ENCODE peak calls at places on chromosomes 7 and 10, in six cellular contexts. I, D, M, C, H and Z are unnamed samples.

GRCh38 chr7:101486056-101486763 is 123.5 kb downstream of the COL26A1 start:
- DNase-seq in I (no peak), D (no peak), M (no peak), C (peak; percentile 35), H (no peak), Z (no peak)

GRCh38 chr7:69078997-69079769 is 519.1 kb upstream of the AUTS2 start:
- DNase-seq in I (no peak), D (no peak), M (no peak), C (no peak), H (peak; percentile 14), Z (peak; percentile 40)

GRCh38 chr10:119301397-119301796 is 94.0 kb downstream of the GRK5 start:
- DNase-seq in I (no peak), D (peak; percentile 84), M (no peak), C (no peak), H (no peak), Z (no peak)

GRCh38 chr7:116547347-116547746 is 22.5 kb downstream of the CAV1 start:
- DNase-seq in I (no peak), D (no peak), M (no peak), C (peak; percentile 97), H (no peak), Z (peak; percentile 28)

GRCh38 chr10:77649333-77650331 is 12.0 kb upstream of the KCNMA1 start:
- DNase-seq in I (no peak), D (peak; percentile 50), M (no peak), C (no peak), H (no peak), Z (no peak)

GRCh38 chr10:96618648-96619047 is 31.8 kb upstream of the TM9SF3 start:
- DNase-seq in I (peak; percentile 81), D (no peak), M (no peak), C (peak; percentile 44), H (peak; percentile 49), Z (peak; percentile 71)

GRCh38 chr10:60733189-60733815 is 45.0 kb upstream of the CDK1 start:
- DNase-seq in I (peak; percentile 57), D (peak; percentile 81), M (peak; percentile 39), C (peak; percentile 32), H (peak; percentile 60), Z (peak; percentile 11)

GRCh38 chr10:1150638-1150955 is 94.4 kb downstream of the WDR37 start:
- DNase-seq in I (no peak), D (no peak), M (no peak), C (no peak), H (no peak), Z (no peak)

GRCh38 chr7:141480953-141481352 is 70.3 kb upstream of the AGK start:
- DNase-seq in I (no peak), D (no peak), M (no peak), C (no peak), H (no peak), Z (no peak)

GRCh38 chr7:90552521-90552920 is 43.6 kb upstream of the CDK14 start:
- DNase-seq in I (no peak), D (no peak), M (no peak), C (peak; percentile 38), H (no peak), Z (no peak)

GRCh38 chr10:49649936-49650723 is 29.3 kb upstream of the C10orf53 start:
- DNase-seq in I (no peak), D (peak; percentile 10), M (no peak), C (no peak), H (no peak), Z (no peak)

GRCh38 chr7:157774495-157774894 is 437.7 kb downstream of the DNAJB6 start:
- DNase-seq in I (no peak), D (no peak), M (no peak), C (no peak), H (no peak), Z (no peak)

GRCh38 chr10:8060010-8060703 is 5.7 kb downstream of the GATA3 start:
- DNase-seq in I (no peak), D (peak; percentile 72), M (no peak), C (peak; percentile 27), H (no peak), Z (peak; percentile 23)

GRCh38 chr7:127905491-127906330 is 125.5 kb downstream of the LRRC4 start:
- DNase-seq in I (no peak), D (no peak), M (no peak), C (peak; percentile 69), H (no peak), Z (peak; percentile 17)

GRCh38 chr10:78434886-78435285 is 401.2 kb downstream of the RPS24 start:
- DNase-seq in I (no peak), D (no peak), M (no peak), C (no peak), H (no peak), Z (no peak)

GRCh38 chr10:93309062-93309461 is 173.1 kb downstream of the MYOF start:
- DNase-seq in I (no peak), D (no peak), M (no peak), C (peak; percentile 56), H (no peak), Z (peak; percentile 28)

GRCh38 chr7:106367018-106367420 is 82.2 kb upstream of the NAMPT start:
- DNase-seq in I (no peak), D (no peak), M (no peak), C (peak; percentile 58), H (no peak), Z (no peak)

GRCh38 chr7:13042605-13043236 is 355.3 kb downstream of the ARL4A start:
- DNase-seq in I (no peak), D (no peak), M (peak; percentile 56), C (peak; percentile 47), H (no peak), Z (peak; percentile 5)

GRCh38 chr7:39650676-39651075 is 27.3 kb downstream of the RALA start:
- DNase-seq in I (no peak), D (no peak), M (no peak), C (peak; percentile 95), H (no peak), Z (peak; percentile 85)

GRCh38 chr7:80082214-80082613 is 52.4 kb upstream of the GNAI1 start:
- DNase-seq in I (no peak), D (no peak), M (no peak), C (no peak), H (no peak), Z (no peak)

GRCh38 chr10:61047788-61048560 is 104.0 kb upstream of the RHOBTB1 start:
- DNase-seq in I (no peak), D (no peak), M (no peak), C (no peak), H (no peak), Z (peak; percentile 30)

GRCh38 chr7:137975223-137975622 is 26.7 kb downstream of the CREB3L2 start:
- DNase-seq in I (no peak), D (no peak), M (no peak), C (peak; percentile 92), H (no peak), Z (no peak)

GRCh38 chr7:37247881-37248280 is 200.8 kb downstream of the ELMO1 start:
- DNase-seq in I (no peak), D (no peak), M (no peak), C (peak; percentile 38), H (no peak), Z (peak; percentile 41)

GRCh38 chr10:26574783-26575182 is 122.7 kb upstream of the PDSS1 start:
- DNase-seq in I (no peak), D (peak; percentile 41), M (no peak), C (no peak), H (no peak), Z (no peak)

GRCh38 chr7:15751191-15751701 is 64.8 kb upstream of the MEOX2 start:
- DNase-seq in I (no peak), D (no peak), M (no peak), C (peak; percentile 62), H (no peak), Z (no peak)

DNA sequence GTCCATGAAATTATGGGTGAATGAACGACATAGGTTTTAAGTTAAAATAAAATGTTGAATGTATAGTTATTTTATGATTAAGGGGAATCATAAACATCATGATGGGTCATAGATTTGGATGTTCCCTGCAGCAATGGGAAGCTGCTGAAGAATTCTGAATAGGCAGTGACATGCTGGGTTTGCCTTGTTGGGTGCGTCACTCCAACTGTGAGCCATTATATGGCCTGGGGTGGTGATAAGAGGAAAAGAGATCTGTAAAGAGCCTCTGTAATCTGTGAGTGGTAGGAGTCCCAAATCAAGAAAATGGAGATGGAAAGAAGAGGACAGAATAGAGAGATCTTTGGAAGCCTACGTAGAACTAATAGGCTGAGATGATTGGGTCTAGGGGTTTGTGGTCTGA is 58.1 kb upstream of the GPR26 start:
- DNase-seq in I (no peak), D (no peak), M (no peak), C (no peak), H (no peak), Z (no peak)
- H3K4me3 ChIP-seq in I (no peak overlapping the region), D (no peak overlapping the region), M (no peak overlapping the region), C (no peak overlapping the region), H (no peak overlapping the region), Z (no peak overlapping the region)

DNA sequence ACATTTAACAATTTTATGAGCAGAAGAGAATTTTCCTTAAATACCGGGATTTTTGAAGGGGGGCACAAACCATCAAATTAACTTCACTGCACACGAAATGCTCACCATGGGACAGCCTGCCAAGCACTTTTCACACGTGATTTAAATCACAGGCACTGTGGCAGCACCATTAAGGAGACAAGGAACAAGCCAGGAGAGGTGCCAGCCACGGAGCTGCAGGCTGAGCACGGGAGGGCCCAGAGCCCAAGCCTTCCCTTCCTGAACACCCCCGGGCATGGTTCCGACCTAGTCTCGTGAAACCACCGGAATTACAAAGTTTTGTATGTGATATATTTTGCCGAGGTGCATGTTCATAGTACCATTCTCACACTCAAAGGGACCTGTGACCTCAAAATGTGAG is 13.4 kb downstream of the PITRM1 start:
- DNase-seq in I (no peak), D (no peak), M (no peak), C (no peak), H (no peak), Z (no peak)
- H3K36me3 ChIP-seq in I (peaks cover 34% of the 10 kb centered on the region), D (peaks cover 84% of the 10 kb centered on the region), M (peaks cover 55% of the 10 kb centered on the region), C (peaks cover 84% of the 10 kb centered on the region), H (peaks cover 5% of the 10 kb centered on the region), Z (peaks cover 82% of the 10 kb centered on the region)

DNA sequence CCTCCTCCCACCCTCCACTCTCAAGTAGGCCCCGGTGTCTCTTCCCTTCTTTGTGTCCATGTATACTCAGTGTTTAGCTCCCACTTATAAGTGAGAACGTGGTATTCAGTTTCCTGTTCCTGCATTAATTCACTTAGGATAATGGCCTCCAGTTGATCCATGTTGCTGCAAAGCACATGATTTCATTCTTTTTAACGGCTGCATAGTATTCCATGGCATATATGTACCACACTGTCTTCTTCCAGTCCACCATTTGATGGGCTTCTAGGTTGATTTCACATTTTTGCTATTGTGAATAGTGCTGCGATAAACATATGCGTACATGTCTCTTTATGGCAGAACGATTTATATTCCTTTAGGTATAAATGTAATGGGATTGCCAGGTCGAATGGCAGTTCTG is 51.0 kb downstream of the FAM171A1 start:
- DNase-seq in I (no peak), D (no peak), M (no peak), C (no peak), H (no peak), Z (no peak)
- H3K9me3 ChIP-seq in I (no peaks in the 10 kb centered on the region), D (no peaks in the 10 kb centered on the region), M (no peaks in the 10 kb centered on the region), C (no peaks in the 10 kb centered on the region), H (no peaks in the 10 kb centered on the region), Z (no peaks in the 10 kb centered on the region)

DNA sequence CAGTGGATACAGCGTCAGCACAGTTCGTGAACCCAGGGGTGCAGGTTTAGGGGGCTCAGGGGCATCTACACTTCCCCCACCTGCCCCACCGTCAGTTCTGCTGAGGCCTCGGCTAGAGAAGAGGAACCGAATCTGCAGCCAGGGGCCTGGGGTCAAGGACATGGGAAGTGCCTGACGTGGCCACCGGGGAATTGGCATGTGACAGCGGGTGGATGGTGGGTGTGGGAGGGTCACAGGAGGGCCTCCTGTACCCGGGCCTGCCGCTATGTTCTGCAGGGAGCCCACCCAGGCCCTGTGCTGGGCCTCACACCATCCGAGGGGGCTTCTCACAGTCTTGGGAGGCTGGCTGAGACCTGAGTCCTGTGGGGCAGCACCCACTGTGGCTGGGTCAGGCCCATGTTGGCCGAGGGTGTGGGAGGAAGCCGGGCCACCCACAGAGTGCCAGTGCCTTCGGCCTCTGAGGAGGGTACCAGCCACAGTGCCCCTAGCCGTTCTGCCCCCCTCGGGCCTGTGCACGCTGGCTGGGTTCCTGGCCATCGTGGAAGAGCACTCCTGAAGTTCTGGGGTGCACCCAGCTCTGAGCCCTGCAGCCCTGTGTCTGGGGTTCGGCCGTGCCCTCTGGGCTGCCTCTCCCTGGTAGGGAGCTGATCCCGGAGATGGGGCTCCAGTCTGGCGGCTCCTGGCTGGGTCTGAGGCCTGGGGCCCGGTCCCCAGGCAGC is 5.9 kb downstream of the TTYH3 start:
- DNase-seq in I (peak; percentile 72), D (peak; percentile 91), M (no peak), C (no peak), H (no peak), Z (no peak)
- H3K4me3 ChIP-seq in I (no peak overlapping the region), D (peak overlapping the region; percentile 16), M (no peak overlapping the region), C (peak overlapping the region; percentile 23), H (no peak overlapping the region), Z (no peak overlapping the region)